ENCODE peak calls at places on chromosomes 1 and 21, in five cellular contexts. M is lung; B is prostate gland; P is CD4-positive, alpha-beta memory T cell; Y is left lung. Z is an unnamed sample.

GRCh38 chr21:38965910-38966504 is 160.3 kb downstream of the ETS2 start:
- DNase-seq in P (no peak), M (peak; percentile 88), B (no peak), Y (peak; percentile 59), Z (no peak)

GRCh38 chr1:115977481-115978258 is 1.4 kb downstream of the SLC22A15 start:
- DNase-seq in B (no peak), P (no peak), Y (peak; percentile 60), M (peak; percentile 44), Z (no peak)

GRCh38 chr1:203200059-203200553 is 13.6 kb upstream of the CHI3L1 start:
- DNase-seq in Y (no peak), P (no peak), M (peak; percentile 41), B (peak; percentile 17), Z (no peak)

GRCh38 chr1:237838904-237839534 is 51.7 kb downstream of the ZP4 start:
- DNase-seq in M (no peak), P (no peak), Y (no peak), B (no peak), Z (no peak)

GRCh38 chr1:63635681-63636080 is 42.5 kb downstream of the PGM1 start:
- DNase-seq in Y (no peak), B (no peak), P (no peak), M (no peak), Z (no peak)

GRCh38 chr1:172948457-172948856 is 102.3 kb downstream of the TNFSF18 start:
- DNase-seq in M (no peak), P (no peak), Y (no peak), B (no peak), Z (no peak)

GRCh38 chr1:157691285-157691920 is 9.2 kb downstream of the FCRL3 start:
- DNase-seq in Y (no peak), M (no peak), P (no peak), B (no peak), Z (no peak)

GRCh38 chr1:156281281-156282142 is 1.1 kb downstream of the SMG5 start:
- DNase-seq in Y (peak; percentile 56), B (no peak), P (peak; percentile 6), M (no peak), Z (no peak)

GRCh38 chr21:37551406-37552355 is 185.1 kb downstream of the DYRK1A start:
- DNase-seq in B (no peak), P (no peak), Y (peak; percentile 43), M (peak; percentile 59), Z (no peak)

GRCh38 chr1:169741666-169742394 is 8.0 kb upstream of the SELE start:
- DNase-seq in B (no peak), P (no peak), M (peak; percentile 48), Y (peak; percentile 54), Z (no peak)

GRCh38 chr1:59819566-59820438 is 5.1 kb downstream of the HOOK1 start:
- DNase-seq in P (no peak), M (no peak), B (no peak), Y (no peak), Z (no peak)

GRCh38 chr1:199089393-199090122 is 450.7 kb downstream of the PTPRC start:
- DNase-seq in B (no peak), Y (no peak), P (peak; percentile 60), M (no peak), Z (peak; percentile 5)

GRCh38 chr1:222818171-222818570 is 3.3 kb downstream of the DISP1 start:
- DNase-seq in P (no peak), Y (no peak), M (no peak), B (no peak), Z (no peak)

GRCh38 chr1:231193710-231194340 is 32.0 kb downstream of the TRIM67 start:
- DNase-seq in Y (no peak), P (no peak), B (no peak), M (no peak), Z (no peak)

GRCh38 chr1:51648180-51649109 is 31.6 kb downstream of the OSBPL9 start:
- DNase-seq in Y (no peak), P (no peak), B (no peak), M (no peak), Z (no peak)

GRCh38 chr1:101509370-101509769 is 272.6 kb downstream of the S1PR1 start:
- DNase-seq in B (no peak), M (no peak), Y (no peak), P (no peak), Z (no peak)

GRCh38 chr1:6982860-6983259 is 197.6 kb downstream of the CAMTA1 start:
- DNase-seq in M (no peak), Y (no peak), P (no peak), B (no peak), Z (no peak)

GRCh38 chr1:51525295-51525694 is 6.2 kb upstream of the EPS15 start:
- DNase-seq in Y (no peak), B (no peak), M (no peak), P (no peak), Z (no peak)

GRCh38 chr1:212514056-212514614 is 81.4 kb downstream of the NENF start:
- DNase-seq in Y (peak; percentile 59), M (peak; percentile 71), P (no peak), B (no peak), Z (no peak)

GRCh38 chr1:217372251-217372970 is 258.5 kb downstream of the GPATCH2 start:
- DNase-seq in M (no peak), B (no peak), P (no peak), Y (no peak), Z (no peak)

GRCh38 chr1:90834354-90835171 is 117.5 kb upstream of the BARHL2 start:
- DNase-seq in M (no peak), Y (no peak), P (no peak), B (no peak), Z (no peak)

GRCh38 chr1:214281902-214282695 is 1.1 kb downstream of the SMYD2 start:
- DNase-seq in B (no peak), M (peak; percentile 57), P (no peak), Y (peak; percentile 38), Z (no peak)

GRCh38 chr1:116373451-116374339 is 651 bp downstream of the ATP1A1 start:
- DNase-seq in M (peak; percentile 73), P (peak; percentile 66), Y (peak; percentile 73), B (peak; percentile 71), Z (peak; percentile 43)

GRCh38 chr1:3240524-3241235 is 171.7 kb downstream of the PRDM16 start:
- DNase-seq in M (no peak), B (no peak), P (no peak), Y (no peak), Z (no peak)

GRCh38 chr1:185249563-185249962 is 67.5 kb downstream of the IVNS1ABP start:
- DNase-seq in P (no peak), B (no peak), M (no peak), Y (no peak), Z (no peak)

GRCh38 chr1:165631403-165632151 is 543 bp downstream of the MGST3 start:
- DNase-seq in M (peak; percentile 48), Y (peak; percentile 69), P (peak; percentile 26), B (peak; percentile 53), Z (peak; percentile 9)

GRCh38 chr1:1966086-1966740 is 37.4 kb downstream of the CFAP74 start:
- DNase-seq in P (no peak), Y (no peak), B (no peak), M (no peak), Z (no peak)

DNA sequence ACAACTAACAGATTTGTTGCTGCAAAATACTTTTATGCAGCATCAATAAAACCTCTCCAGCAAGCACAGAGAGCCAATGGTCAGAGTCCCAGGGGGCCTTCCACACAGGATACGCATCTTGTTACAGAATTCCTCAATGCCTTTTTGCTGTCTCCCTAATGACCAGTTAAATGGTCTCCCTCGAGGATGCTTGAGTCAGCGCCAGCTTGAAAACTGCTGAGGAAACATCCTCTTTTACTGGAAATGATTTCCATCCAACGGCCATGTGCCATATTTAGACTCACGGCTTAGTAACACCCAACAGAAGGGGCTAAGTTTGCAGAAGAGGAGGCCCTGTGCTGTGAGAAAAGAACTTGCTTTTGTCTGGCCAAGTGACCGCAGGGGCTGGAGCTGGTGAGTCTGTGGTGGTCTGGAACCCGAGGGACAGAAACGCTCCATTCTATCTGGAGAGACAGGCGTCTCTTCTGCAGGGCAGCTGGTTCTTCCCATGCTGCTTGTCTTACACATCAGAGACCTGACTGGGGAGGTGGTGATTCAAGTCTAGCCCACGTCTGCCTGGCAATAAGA is 496.4 kb downstream of the SETD4 start:
- DNase-seq in M (peak; percentile 45), B (no peak), Y (peak; percentile 66), P (no peak), Z (no peak)
- H3K4me3 ChIP-seq in M (no peak overlapping the region), B (no peak overlapping the region), Y (no peak overlapping the region), P (no peak overlapping the region), Z (no peak overlapping the region)

DNA sequence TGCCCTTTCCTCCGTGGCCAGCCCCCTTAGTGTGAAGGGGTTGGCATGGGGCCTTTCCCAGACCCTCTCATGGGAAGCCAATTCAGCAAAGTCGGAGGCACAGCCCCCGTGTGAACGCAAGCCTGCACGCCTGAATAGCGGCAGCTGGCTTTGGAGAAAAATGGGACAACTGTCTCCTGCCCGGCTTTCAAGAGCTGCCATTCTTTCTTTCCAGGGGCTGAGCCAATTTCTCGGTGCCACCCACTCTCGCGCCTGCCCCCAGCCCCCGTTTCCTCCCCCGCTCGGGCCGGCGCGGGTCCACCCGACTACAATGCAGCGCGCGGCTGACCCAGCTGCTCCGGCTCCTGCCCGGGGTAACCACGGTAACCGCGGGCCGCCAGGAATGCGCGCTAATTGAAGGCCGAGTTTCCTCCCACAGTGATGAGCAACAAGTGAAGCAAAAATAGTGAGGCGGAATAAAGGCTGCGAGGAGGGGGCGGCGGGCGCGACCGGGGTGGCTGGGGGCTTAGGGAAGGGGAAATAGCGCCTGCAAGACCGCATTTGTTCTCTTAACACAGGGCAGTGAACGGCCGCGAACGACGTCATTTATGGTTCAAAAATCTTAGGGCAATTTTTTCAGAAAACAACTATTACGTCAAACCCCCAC is 27.8 kb downstream of the ILDR2 start:
- DNase-seq in B (no peak), P (no peak), Y (peak; percentile 42), M (no peak), Z (no peak)
- H3K27ac ChIP-seq in B (no peak overlapping the region), P (no peak overlapping the region), Y (no peak overlapping the region), M (no peak overlapping the region), Z (no peak overlapping the region)

GRCh38 chr1:23978825-23979224 is 1.3 kb downstream of the SRSF10 start:
- DNase-seq in Y (no peak), B (no peak), M (no peak), P (no peak), Z (no peak)
- H3K36me3 ChIP-seq in Y (peaks cover 13% of the 10 kb centered on the region), B (no peaks in the 10 kb centered on the region), M (no peaks in the 10 kb centered on the region), P (no peaks in the 10 kb centered on the region), Z (peaks cover 8% of the 10 kb centered on the region)

GRCh38 chr1:158952416-158952815 is 21.1 kb downstream of the PYHIN1 start:
- DNase-seq in B (no peak), M (no peak), P (no peak), Y (no peak), Z (no peak)
- H3K4me3 ChIP-seq in B (no peak overlapping the region), M (no peak overlapping the region), P (no peak overlapping the region), Y (no peak overlapping the region), Z (no peak overlapping the region)

Z was measured in effector memory CD4-positive, alpha-beta T cell.